ENCODE peak calls at places on chromosomes 1 and 21, in five cellular contexts. L, P, Y, J and D are unnamed samples.

GRCh38 chr1:167934407-167935251 is 1.9 kb upstream of the DCAF6 start:
- DNase-seq in P (no peak), J (no peak), Y (no peak), L (no peak), D (no peak)

GRCh38 chr1:10901894-10902805 is 105.7 kb upstream of the CASZ1 start:
- DNase-seq in Y (no peak), J (no peak), P (no peak), L (no peak), D (no peak)

GRCh38 chr1:3584915-3585314 is 26.4 kb downstream of the MEGF6 start:
- DNase-seq in Y (no peak), J (no peak), L (no peak), P (no peak), D (no peak)

GRCh38 chr1:234170067-234170466 is 203.2 kb upstream of the COA6 start:
- DNase-seq in J (no peak), Y (no peak), L (no peak), P (no peak), D (no peak)

GRCh38 chr1:217524787-217525520 is 105.9 kb downstream of the GPATCH2 start:
- DNase-seq in P (no peak), Y (no peak), J (no peak), L (no peak), D (no peak)

GRCh38 chr1:92804721-92805169 is 19.8 kb upstream of the EVI5 start:
- DNase-seq in L (peak; percentile 73), J (no peak), P (peak; percentile 65), Y (peak; percentile 84), D (no peak)

GRCh38 chr1:212700892-212701819 is 1.5 kb upstream of the BATF3 start:
- DNase-seq in J (no peak), Y (peak; percentile 52), P (peak; percentile 59), L (peak; percentile 36), D (peak; percentile 35)

GRCh38 chr1:185537601-185538000 is 196.6 kb upstream of the HMCN1 start:
- DNase-seq in P (no peak), Y (peak; percentile 12), J (no peak), L (no peak), D (no peak)

DNA sequence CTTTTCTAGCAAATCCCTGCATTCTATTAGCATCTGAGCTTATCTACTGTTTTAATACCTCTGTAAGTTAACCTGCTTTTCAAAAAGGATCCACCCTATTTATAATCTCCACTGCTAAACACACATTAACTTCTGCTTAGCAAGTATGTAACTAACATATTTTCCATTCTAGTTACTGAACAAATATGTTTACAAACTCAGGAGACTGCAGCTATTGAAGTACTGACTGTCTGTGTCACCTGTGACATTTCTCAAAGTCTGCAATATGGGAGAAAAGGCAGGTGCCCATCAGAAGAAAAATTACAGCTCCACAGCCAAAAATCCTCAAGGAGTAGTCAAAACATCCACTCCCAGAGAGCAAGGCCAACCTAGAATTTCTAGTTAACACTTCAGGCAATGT is 88.3 kb downstream of the JAK1 start:
- DNase-seq in Y (no peak), P (no peak), J (no peak), L (no peak), D (no peak)
- H3K36me3 ChIP-seq in Y (no peaks in the 10 kb centered on the region), P (no peaks in the 10 kb centered on the region), J (peaks cover 31% of the 10 kb centered on the region), L (peaks cover 25% of the 10 kb centered on the region), D (peaks cover 51% of the 10 kb centered on the region)

DNA sequence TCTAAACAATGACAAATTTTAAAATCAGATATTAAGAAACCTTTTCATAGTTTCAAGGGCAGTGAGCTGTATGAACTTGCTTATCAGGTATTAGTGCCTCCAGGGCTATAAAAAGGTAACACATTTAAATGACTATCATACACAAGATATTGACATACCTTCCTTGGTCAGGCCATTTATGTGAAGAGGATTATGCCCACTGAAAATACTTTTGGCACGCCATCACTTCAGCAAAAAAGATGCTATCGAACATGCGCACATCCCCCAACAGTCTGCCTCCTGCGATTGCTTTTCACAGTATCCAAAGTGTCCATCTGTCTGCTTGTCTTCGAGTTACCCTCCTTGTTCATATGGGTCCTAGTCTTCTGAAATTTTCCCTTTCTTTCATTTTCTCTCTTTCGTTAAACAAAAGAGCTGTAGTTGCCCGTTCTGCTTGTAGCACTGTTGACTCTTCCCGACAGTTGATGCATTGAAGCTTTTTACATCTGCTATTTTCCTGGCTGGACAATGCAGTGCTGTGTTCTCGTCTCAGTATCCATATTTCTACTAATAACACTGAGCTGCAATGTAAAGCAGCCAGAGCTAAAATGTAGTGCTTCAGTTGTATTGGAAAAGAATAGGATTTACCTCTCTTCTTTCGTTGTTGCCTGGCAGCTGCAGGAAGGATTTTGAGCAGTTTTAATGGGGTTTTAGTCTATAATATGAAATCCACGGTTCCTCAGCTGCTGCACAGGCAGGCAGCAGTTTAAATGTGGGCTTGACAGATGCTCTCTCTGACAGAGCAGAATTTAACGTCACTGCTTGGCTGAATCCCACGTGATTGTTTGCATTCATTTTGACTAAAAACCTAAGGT is at the start of gene B3GALT2:
- DNase-seq in J (no peak), L (peak; percentile 55), P (no peak), Y (no peak), D (no peak)
- H3K36me3 ChIP-seq in J (no peaks in the 10 kb centered on the region), L (no peaks in the 10 kb centered on the region), P (no peaks in the 10 kb centered on the region), Y (no peaks in the 10 kb centered on the region), D (no peaks in the 10 kb centered on the region)

DNA sequence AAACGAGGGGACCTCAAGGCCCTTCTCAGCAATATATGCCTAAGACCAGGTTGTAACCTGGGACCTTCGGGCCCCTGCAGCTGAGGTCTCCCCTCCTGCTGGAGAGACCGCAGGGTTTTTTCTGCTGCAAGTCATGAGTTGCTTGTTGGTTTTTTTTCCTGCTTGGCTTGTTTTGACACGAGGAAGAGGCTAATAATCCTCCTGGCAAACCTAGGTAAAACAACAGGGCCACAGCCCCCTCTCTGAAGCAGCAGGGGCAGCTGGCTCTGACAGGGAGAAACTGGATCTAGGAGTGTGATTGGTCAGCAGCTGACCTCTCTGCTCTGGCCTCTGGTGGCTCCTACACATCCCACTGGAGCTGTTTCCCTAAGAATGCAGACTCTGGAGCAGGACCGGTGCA is 69.0 kb downstream of the CD34 start:
- DNase-seq in L (no peak), Y (no peak), J (no peak), P (no peak), D (no peak)
- H3K36me3 ChIP-seq in L (no peaks in the 10 kb centered on the region), Y (no peaks in the 10 kb centered on the region), J (peaks cover 3% of the 10 kb centered on the region), P (no peaks in the 10 kb centered on the region), D (no peaks in the 10 kb centered on the region)

GRCh38 chr1:52706941-52707926 is 9.1 kb upstream of the COA7 start:
- DNase-seq in J (no peak), P (no peak), L (no peak), Y (peak; percentile 67), D (no peak)

GRCh38 chr1:52707927-52708655 is 9.9 kb upstream of the COA7 start:
- DNase-seq in L (no peak), J (no peak), P (no peak), Y (peak; percentile 69), D (no peak)

GRCh38 chr1:52706136-52706670 is 8.1 kb upstream of the COA7 start:
- DNase-seq in J (no peak), L (no peak), Y (no peak), P (no peak), D (no peak)

GRCh38 chr1:52713590-52713989 is 12.7 kb upstream of the ZYG11B start:
- DNase-seq in J (no peak), P (no peak), L (no peak), Y (no peak), D (no peak)

GRCh38 chr1:52709016-52709415 is 10.9 kb upstream of the COA7 start:
- DNase-seq in J (no peak), P (no peak), L (no peak), Y (no peak), D (no peak)
- H3K36me3 ChIP-seq in J (no peaks in the 10 kb centered on the region), P (no peaks in the 10 kb centered on the region), L (no peaks in the 10 kb centered on the region), Y (no peaks in the 10 kb centered on the region), D (no peaks in the 10 kb centered on the region)

GRCh38 chr21:31721381-31721780 is 10.5 kb downstream of the SCAF4 start:
- DNase-seq in Y (no peak), L (no peak), P (no peak), J (no peak), D (no peak)
- H3K36me3 ChIP-seq in Y (no peaks in the 10 kb centered on the region), L (no peaks in the 10 kb centered on the region), P (no peaks in the 10 kb centered on the region), J (no peaks in the 10 kb centered on the region), D (peaks cover 5% of the 10 kb centered on the region)